ENCODE peak calls at places on chromosome X, in eight cellular contexts. One of them, this sample, is unnamed. For H4K20me1, the result is how much of the 10 kb centered on the place peaks cover.

GRCh38 chrX:14014526-14014925 is 15.2 kb downstream of the GEMIN8 start:
- DNase-seq in GM23248: no peak
- DNase-seq in K562: no peak
- DNase-seq in mammary epithelial cell: no peak
- DNase-seq in MM.1S: no peak
- DNase-seq in GM23338: no peak
- DNase-seq in endothelial cell of umbilical vein: no peak
- DNase-seq in astrocyte: no peak
- DNase-seq in this sample: no peak

GRCh38 chrX:69153060-69153730 is 12.1 kb downstream of the PJA1 start:
- DNase-seq in GM23248: no peak
- DNase-seq in K562: no peak
- DNase-seq in mammary epithelial cell: no peak
- DNase-seq in MM.1S: no peak
- DNase-seq in GM23338: peak
- DNase-seq in endothelial cell of umbilical vein: no peak
- DNase-seq in astrocyte: no peak
- DNase-seq in this sample: no peak

GRCh38 chrX:107840971-107841370 is 15.3 kb downstream of the MID2 start:
- DNase-seq in GM23248: no peak
- DNase-seq in K562: no peak
- DNase-seq in mammary epithelial cell: no peak
- DNase-seq in MM.1S: no peak
- DNase-seq in GM23338: no peak
- DNase-seq in endothelial cell of umbilical vein: no peak
- DNase-seq in astrocyte: no peak
- DNase-seq in this sample: no peak

GRCh38 chrX:16445166-16445752 is 204.7 kb upstream of the S100G start:
- DNase-seq in GM23248: peak
- DNase-seq in K562: peak
- DNase-seq in mammary epithelial cell: peak
- DNase-seq in MM.1S: peak
- DNase-seq in GM23338: peak
- DNase-seq in endothelial cell of umbilical vein: peak
- DNase-seq in astrocyte: peak
- DNase-seq in this sample: peak

GRCh38 chrX:68927178-68927577 is 98.4 kb downstream of the EFNB1 start:
- DNase-seq in GM23248: no peak
- DNase-seq in K562: no peak
- DNase-seq in mammary epithelial cell: no peak
- DNase-seq in MM.1S: no peak
- DNase-seq in GM23338: no peak
- DNase-seq in endothelial cell of umbilical vein: no peak
- DNase-seq in astrocyte: no peak
- DNase-seq in this sample: no peak

GRCh38 chrX:38205037-38205436 is 15.6 kb downstream of the SRPX start:
- DNase-seq in GM23248: no peak
- DNase-seq in K562: no peak
- DNase-seq in mammary epithelial cell: no peak
- DNase-seq in MM.1S: no peak
- DNase-seq in GM23338: no peak
- DNase-seq in endothelial cell of umbilical vein: no peak
- DNase-seq in astrocyte: no peak
- DNase-seq in this sample: no peak

GRCh38 chrX:95956780-95957179 is 727.9 kb upstream of the DIAPH2 start:
- DNase-seq in GM23248: no peak
- DNase-seq in K562: no peak
- DNase-seq in mammary epithelial cell: no peak
- DNase-seq in MM.1S: no peak
- DNase-seq in GM23338: peak
- DNase-seq in endothelial cell of umbilical vein: no peak
- DNase-seq in astrocyte: no peak
- DNase-seq in this sample: no peak

GRCh38 chrX:69028006-69028760 is 137.1 kb downstream of the PJA1 start:
- DNase-seq in GM23248: no peak
- DNase-seq in K562: no peak
- DNase-seq in mammary epithelial cell: no peak
- DNase-seq in MM.1S: no peak
- DNase-seq in GM23338: no peak
- DNase-seq in endothelial cell of umbilical vein: no peak
- DNase-seq in astrocyte: no peak
- DNase-seq in this sample: no peak

GRCh38 chrX:43860646-43861370 is 21.4 kb downstream of the MAOB start:
- DNase-seq in GM23248: peak
- DNase-seq in K562: no peak
- DNase-seq in mammary epithelial cell: peak
- DNase-seq in MM.1S: no peak
- DNase-seq in GM23338: no peak
- DNase-seq in endothelial cell of umbilical vein: peak
- DNase-seq in astrocyte: peak
- DNase-seq in this sample: peak

GRCh38 chrX:63275127-63275526 is 76.0 kb downstream of the SPIN4 start:
- DNase-seq in GM23248: peak
- DNase-seq in K562: peak
- DNase-seq in mammary epithelial cell: peak
- DNase-seq in MM.1S: peak
- DNase-seq in GM23338: peak
- DNase-seq in endothelial cell of umbilical vein: peak
- DNase-seq in astrocyte: no peak
- DNase-seq in this sample: peak

GRCh38 chrX:37712458-37712857 is 26.9 kb downstream of the XK start:
- DNase-seq in GM23248: peak
- DNase-seq in K562: no peak
- DNase-seq in mammary epithelial cell: peak
- DNase-seq in MM.1S: no peak
- DNase-seq in GM23338: no peak
- DNase-seq in endothelial cell of umbilical vein: no peak
- DNase-seq in astrocyte: peak
- DNase-seq in this sample: no peak

GRCh38 chrX:11461181-11462001 is 168.2 kb downstream of the AMELX start:
- DNase-seq in GM23248: peak
- DNase-seq in K562: peak
- DNase-seq in mammary epithelial cell: no peak
- DNase-seq in MM.1S: no peak
- DNase-seq in GM23338: no peak
- DNase-seq in endothelial cell of umbilical vein: peak
- DNase-seq in astrocyte: peak
- DNase-seq in this sample: no peak

GRCh38 chrX:108396188-108396885 is 41.9 kb downstream of the COL4A6 start:
- DNase-seq in GM23248: peak
- DNase-seq in K562: no peak
- DNase-seq in mammary epithelial cell: peak
- DNase-seq in MM.1S: no peak
- DNase-seq in GM23338: peak
- DNase-seq in endothelial cell of umbilical vein: peak
- DNase-seq in astrocyte: peak
- DNase-seq in this sample: peak

GRCh38 chrX:41118156-41118555 is 32.9 kb downstream of the USP9X start:
- DNase-seq in GM23248: no peak
- DNase-seq in K562: no peak
- DNase-seq in mammary epithelial cell: no peak
- DNase-seq in MM.1S: no peak
- DNase-seq in GM23338: no peak
- DNase-seq in endothelial cell of umbilical vein: no peak
- DNase-seq in astrocyte: no peak
- DNase-seq in this sample: no peak
- H4K20me1 ChIP-seq in GM23248: under half
- H4K20me1 ChIP-seq in K562: under half
- H4K20me1 ChIP-seq in mammary epithelial cell: under half
- H4K20me1 ChIP-seq in MM.1S: under half
- H4K20me1 ChIP-seq in GM23338: under half
- H4K20me1 ChIP-seq in endothelial cell of umbilical vein: under half
- H4K20me1 ChIP-seq in astrocyte: half or more
- H4K20me1 ChIP-seq in this sample: half or more

GRCh38 chrX:119990995-119991787 is 47.6 kb upstream of the NKAP start:
- DNase-seq in GM23248: no peak
- DNase-seq in K562: no peak
- DNase-seq in mammary epithelial cell: no peak
- DNase-seq in MM.1S: no peak
- DNase-seq in GM23338: peak
- DNase-seq in endothelial cell of umbilical vein: no peak
- DNase-seq in astrocyte: no peak
- DNase-seq in this sample: no peak
- TF ChIP-seq EZH2 in GM23248: no peak
- TF ChIP-seq EZH2 in K562: no peak
- TF ChIP-seq EZH2 in mammary epithelial cell: no peak
- TF ChIP-seq EZH2 in MM.1S: no peak
- TF ChIP-seq EZH2 in GM23338: peak
- TF ChIP-seq EZH2 in endothelial cell of umbilical vein: peak
- TF ChIP-seq EZH2 in astrocyte: peak
- TF ChIP-seq EZH2 in this sample: peak

GRCh38 chrX:154355776-154356140 is 18.7 kb downstream of the FLNA start:
- DNase-seq in GM23248: no peak
- DNase-seq in K562: no peak
- DNase-seq in mammary epithelial cell: no peak
- DNase-seq in MM.1S: no peak
- DNase-seq in GM23338: no peak
- DNase-seq in endothelial cell of umbilical vein: no peak
- DNase-seq in astrocyte: no peak
- DNase-seq in this sample: no peak

GRCh38 chrX:154358829-154359228 is 15.6 kb downstream of the FLNA start:
- DNase-seq in GM23248: no peak
- DNase-seq in K562: no peak
- DNase-seq in mammary epithelial cell: no peak
- DNase-seq in MM.1S: no peak
- DNase-seq in GM23338: no peak
- DNase-seq in endothelial cell of umbilical vein: no peak
- DNase-seq in astrocyte: no peak
- DNase-seq in this sample: no peak

GRCh38 chrX:154356596-154356995 is 17.8 kb downstream of the FLNA start:
- DNase-seq in GM23248: no peak
- DNase-seq in K562: no peak
- DNase-seq in mammary epithelial cell: no peak
- DNase-seq in MM.1S: no peak
- DNase-seq in GM23338: no peak
- DNase-seq in endothelial cell of umbilical vein: no peak
- DNase-seq in astrocyte: no peak
- DNase-seq in this sample: no peak

GRCh38 chrX:154358011-154358410 is 16.4 kb downstream of the FLNA start:
- DNase-seq in GM23248: no peak
- DNase-seq in K562: no peak
- DNase-seq in mammary epithelial cell: no peak
- DNase-seq in MM.1S: no peak
- DNase-seq in GM23338: no peak
- DNase-seq in endothelial cell of umbilical vein: no peak
- DNase-seq in astrocyte: no peak
- DNase-seq in this sample: no peak

GRCh38 chrX:154357205-154357604 is 17.2 kb downstream of the FLNA start:
- DNase-seq in GM23248: no peak
- DNase-seq in K562: no peak
- DNase-seq in mammary epithelial cell: no peak
- DNase-seq in MM.1S: no peak
- DNase-seq in GM23338: no peak
- DNase-seq in endothelial cell of umbilical vein: no peak
- DNase-seq in astrocyte: no peak
- DNase-seq in this sample: no peak
- H4K20me1 ChIP-seq in GM23248: under half
- H4K20me1 ChIP-seq in K562: under half
- H4K20me1 ChIP-seq in mammary epithelial cell: under half
- H4K20me1 ChIP-seq in MM.1S: under half
- H4K20me1 ChIP-seq in GM23338: under half
- H4K20me1 ChIP-seq in endothelial cell of umbilical vein: under half
- H4K20me1 ChIP-seq in astrocyte: half or more
- H4K20me1 ChIP-seq in this sample: under half

GRCh38 chrX:2828404-2829065 is at the start of gene GYG2:
- DNase-seq in GM23248: peak
- DNase-seq in K562: no peak
- DNase-seq in mammary epithelial cell: no peak
- DNase-seq in MM.1S: no peak
- DNase-seq in GM23338: peak
- DNase-seq in endothelial cell of umbilical vein: no peak
- DNase-seq in astrocyte: no peak
- DNase-seq in this sample: no peak
- TF ChIP-seq EZH2 in GM23248: no peak
- TF ChIP-seq EZH2 in K562: no peak
- TF ChIP-seq EZH2 in mammary epithelial cell: no peak
- TF ChIP-seq EZH2 in MM.1S: no peak
- TF ChIP-seq EZH2 in GM23338: no peak
- TF ChIP-seq EZH2 in endothelial cell of umbilical vein: peak
- TF ChIP-seq EZH2 in astrocyte: no peak
- TF ChIP-seq EZH2 in this sample: no peak

GRCh38 chrX:9414416-9414815 is 50.4 kb upstream of the TBL1X start:
- DNase-seq in GM23248: no peak
- DNase-seq in K562: no peak
- DNase-seq in mammary epithelial cell: no peak
- DNase-seq in MM.1S: no peak
- DNase-seq in GM23338: no peak
- DNase-seq in endothelial cell of umbilical vein: no peak
- DNase-seq in astrocyte: no peak
- DNase-seq in this sample: no peak

GRCh38 chrX:9420513-9420912 is 44.3 kb upstream of the TBL1X start:
- DNase-seq in GM23248: no peak
- DNase-seq in K562: no peak
- DNase-seq in mammary epithelial cell: no peak
- DNase-seq in MM.1S: no peak
- DNase-seq in GM23338: peak
- DNase-seq in endothelial cell of umbilical vein: no peak
- DNase-seq in astrocyte: no peak
- DNase-seq in this sample: no peak

DNA sequence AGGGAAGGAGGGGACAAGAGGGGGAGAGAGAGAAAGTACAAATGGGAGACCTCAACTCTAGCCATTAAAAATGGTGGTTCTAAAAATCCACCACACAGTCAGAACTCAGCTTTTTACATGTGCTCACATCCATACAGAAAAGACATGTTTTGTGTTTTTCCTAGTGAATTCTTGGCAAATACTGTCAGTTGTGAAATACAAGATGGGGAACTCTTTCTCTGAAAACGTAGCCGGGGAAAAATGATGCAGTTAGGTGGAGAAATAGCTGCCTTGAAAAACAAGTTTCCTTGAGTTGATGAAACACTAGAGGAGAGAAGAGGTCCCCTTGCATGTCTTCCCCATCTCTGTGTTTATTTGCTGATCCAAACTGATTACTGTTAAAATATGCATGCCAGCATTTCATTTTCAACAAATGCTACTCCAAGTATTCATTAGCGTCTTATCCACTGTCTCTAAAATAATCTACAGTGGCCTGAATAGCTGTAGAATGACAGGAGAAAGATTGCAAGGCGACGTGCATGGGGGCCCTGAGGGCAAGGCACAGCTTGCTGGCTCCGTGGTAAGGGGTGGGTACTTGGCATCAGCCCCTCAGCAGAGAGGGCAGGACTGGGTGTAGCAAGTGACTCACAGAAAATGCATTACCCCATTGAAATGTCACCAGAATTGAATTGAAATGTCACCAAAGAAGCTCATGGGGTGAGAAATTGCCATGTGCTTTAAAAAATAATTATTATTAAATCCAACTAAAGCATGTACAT is 48.1 kb upstream of the TBL1X start:
- DNase-seq in GM23248: peak
- DNase-seq in K562: no peak
- DNase-seq in mammary epithelial cell: no peak
- DNase-seq in MM.1S: no peak
- DNase-seq in GM23338: no peak
- DNase-seq in endothelial cell of umbilical vein: no peak
- DNase-seq in astrocyte: no peak
- DNase-seq in this sample: peak
- H4K20me1 ChIP-seq in GM23248: under half
- H4K20me1 ChIP-seq in K562: under half
- H4K20me1 ChIP-seq in mammary epithelial cell: under half
- H4K20me1 ChIP-seq in MM.1S: under half
- H4K20me1 ChIP-seq in GM23338: under half
- H4K20me1 ChIP-seq in endothelial cell of umbilical vein: under half
- H4K20me1 ChIP-seq in astrocyte: under half
- H4K20me1 ChIP-seq in this sample: under half

This sample was measured in PC-3.